ENCODE peak calls at places on chromosomes 13 and 19, in five cellular contexts. A is tibial nerve, J is thoracic aorta, M is BJ, V is esophagus squamous epithelium. B is an unnamed sample.

GRCh38 chr13:53250272-53250875 is 221.8 kb downstream of the OLFM4 start:
- DNase-seq in A (peak; percentile 68), J (no peak), M (peak; percentile 1), V (no peak), B (no peak)

GRCh38 chr13:34967851-34968562 is 25.9 kb downstream of the NBEA start:
- DNase-seq in A (no peak), J (no peak), M (no peak), V (no peak), B (no peak)

GRCh38 chr19:18446145-18446810 is 8.3 kb upstream of the ISYNA1 start:
- DNase-seq in A (no peak), J (no peak), M (no peak), V (no peak), B (no peak)

GRCh38 chr19:4976412-4977298 is 7.7 kb downstream of the KDM4B start:
- DNase-seq in A (peak; percentile 85), J (peak; percentile 59), M (peak; percentile 89), V (peak; percentile 38), B (peak; percentile 52)

GRCh38 chr19:13228561-13228960 is 78.3 kb downstream of the IER2 start:
- DNase-seq in A (no peak), J (no peak), M (no peak), V (no peak), B (no peak)

GRCh38 chr19:3068071-3068470 is 5.8 kb upstream of the TLE5 start:
- DNase-seq in A (no peak), J (no peak), M (no peak), V (no peak), B (no peak)

GRCh38 chr19:16702123-16702522 is 17.5 kb upstream of the NWD1 start:
- DNase-seq in A (peak; percentile 83), J (no peak), M (peak; percentile 17), V (no peak), B (no peak)

GRCh38 chr13:95643814-95644598 is 500 bp downstream of the DZIP1 start:
- DNase-seq in A (no peak), J (no peak), M (no peak), V (no peak), B (no peak)

GRCh38 chr13:44273991-44274810 is 99.4 kb upstream of the SERP2 start:
- DNase-seq in A (no peak), J (no peak), M (no peak), V (no peak), B (no peak)

GRCh38 chr19:294819-295686 is 3.9 kb upstream of the PLPP2 start:
- DNase-seq in A (no peak), J (no peak), M (no peak), V (no peak), B (no peak)

GRCh38 chr13:23674795-23675640 is 104.8 kb downstream of the TNFRSF19 start:
- DNase-seq in A (no peak), J (no peak), M (no peak), V (no peak), B (no peak)

GRCh38 chr13:104532131-104532530 is 1465.9 kb upstream of the SLC10A2 start:
- DNase-seq in A (no peak), J (no peak), M (no peak), V (no peak), B (no peak)

GRCh38 chr13:104530741-104531140 is 1464.5 kb upstream of the SLC10A2 start:
- DNase-seq in A (no peak), J (no peak), M (no peak), V (no peak), B (no peak)

GRCh38 chr13:104534847-104535246 is 1468.6 kb upstream of the SLC10A2 start:
- DNase-seq in A (no peak), J (no peak), M (no peak), V (no peak), B (no peak)
- TF ChIP-seq CTCF in A (no peak), J (no peak), M (no peak), V (no peak), B (no peak)

DNA sequence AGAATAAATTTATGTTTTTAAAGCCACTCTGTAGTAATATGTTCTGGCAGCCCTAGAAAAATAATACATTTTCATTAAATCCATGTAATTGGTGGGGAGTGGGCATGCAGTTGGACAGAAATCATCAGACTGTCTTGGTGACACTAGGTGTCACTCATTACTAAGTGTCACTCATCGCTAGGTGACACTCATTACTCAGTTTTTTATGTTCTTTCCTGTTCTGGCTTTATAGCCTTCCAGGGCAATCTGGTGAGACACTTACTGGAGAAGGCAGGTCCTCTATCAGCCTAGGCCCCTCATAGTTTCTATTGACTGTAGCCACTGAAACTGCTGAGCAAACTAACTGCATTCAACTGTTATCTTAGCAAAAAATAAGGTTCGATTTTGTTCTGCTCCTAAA is 542.1 kb downstream of the SLITRK1 start:
- DNase-seq in A (no peak), J (no peak), M (no peak), V (no peak), B (no peak)
- TF ChIP-seq CTCF in A (no peak), J (no peak), M (no peak), V (no peak), B (no peak)

GRCh38 chr13:26604784-26605183 is 47.3 kb downstream of the WASF3 start:
- DNase-seq in A (peak; percentile 72), J (no peak), M (no peak), V (no peak), B (no peak)

GRCh38 chr13:26600345-26600761 is 42.9 kb downstream of the WASF3 start:
- DNase-seq in A (peak; percentile 41), J (no peak), M (peak; percentile 15), V (no peak), B (no peak)

GRCh38 chr13:26601669-26602068 is 44.2 kb downstream of the WASF3 start:
- DNase-seq in A (no peak), J (no peak), M (no peak), V (no peak), B (no peak)

GRCh38 chr13:26602783-26603182 is 45.3 kb downstream of the WASF3 start:
- DNase-seq in A (no peak), J (no peak), M (no peak), V (no peak), B (no peak)

GRCh38 chr13:26605845-26606244 is 48.4 kb downstream of the WASF3 start:
- DNase-seq in A (no peak), J (no peak), M (no peak), V (no peak), B (no peak)
- TF ChIP-seq CTCF in A (no peak), J (no peak), M (no peak), V (no peak), B (no peak)

DNA sequence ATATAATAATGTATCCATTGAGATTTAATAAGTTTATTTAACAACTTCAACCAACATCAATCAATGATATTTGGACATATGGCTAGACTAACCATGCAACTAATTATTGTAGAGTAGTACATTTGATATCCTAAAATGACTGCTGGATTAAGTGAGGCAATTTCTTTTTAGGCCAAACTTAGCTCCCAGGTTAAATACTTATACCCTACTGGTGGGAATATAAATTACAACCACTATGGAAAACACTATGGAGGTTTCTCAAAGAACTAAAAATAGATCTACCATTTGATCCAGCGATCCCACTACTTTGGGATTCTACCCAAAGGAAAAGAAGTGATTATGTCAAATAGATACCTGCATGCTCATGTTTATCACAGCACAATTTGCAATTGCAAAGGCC is 345.8 kb downstream of the RBM26 start:
- DNase-seq in A (no peak), J (no peak), M (no peak), V (no peak), B (no peak)
- TF ChIP-seq CTCF in A (no peak), J (no peak), M (no peak), V (no peak), B (no peak)

DNA sequence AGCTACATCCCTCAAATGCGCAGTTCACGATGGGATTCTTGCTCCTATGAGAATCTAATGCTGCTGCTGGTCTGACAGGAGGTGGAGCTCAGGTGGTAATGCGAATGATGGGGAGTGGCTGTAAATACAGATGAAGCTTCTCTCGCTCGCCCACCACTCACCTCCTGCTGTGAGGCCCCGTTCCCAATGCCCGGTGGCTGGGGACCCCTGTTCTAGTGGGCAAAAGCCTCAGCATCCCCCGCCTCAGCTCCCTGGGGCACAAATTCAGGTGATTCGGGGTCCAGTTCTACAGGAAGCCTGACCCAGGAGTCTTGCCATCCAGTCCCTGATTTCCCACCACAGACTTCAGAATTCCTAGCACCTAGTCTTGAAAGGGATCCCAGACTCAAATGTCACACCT is 3.7 kb downstream of the RETN start:
- DNase-seq in A (no peak), J (no peak), M (no peak), V (no peak), B (no peak)
- TF ChIP-seq CTCF in A (no peak), J (no peak), M (no peak), V (no peak), B (no peak)

GRCh38 chr13:45473627-45474026 is 8.9 kb downstream of the COG3 start:
- DNase-seq in A (no peak), J (no peak), M (no peak), V (no peak), B (no peak)
- TF ChIP-seq CTCF in A (no peak), J (no peak), M (no peak), V (no peak), B (no peak)

GRCh38 chr19:50794778-50795664 is 4.8 kb downstream of the ACP4 start:
- DNase-seq in A (no peak), J (no peak), M (no peak), V (no peak), B (no peak)
- TF ChIP-seq CTCF in A (no peak), J (no peak), M (peak; percentile 26), V (no peak), B (no peak)

GRCh38 chr13:20144141-20144850 is 16.6 kb downstream of the GJA3 start:
- DNase-seq in A (no peak), J (no peak), M (no peak), V (no peak), B (no peak)

GRCh38 chr13:20142019-20142926 is 18.6 kb downstream of the GJA3 start:
- DNase-seq in A (no peak), J (no peak), M (no peak), V (no peak), B (no peak)

GRCh38 chr13:20142927-20143480 is 17.8 kb downstream of the GJA3 start:
- DNase-seq in A (no peak), J (no peak), M (no peak), V (no peak), B (no peak)

GRCh38 chr13:20140487-20140886 is 20.4 kb downstream of the GJA3 start:
- DNase-seq in A (no peak), J (no peak), M (no peak), V (no peak), B (no peak)

GRCh38 chr13:20141238-20142018 is 19.4 kb downstream of the GJA3 start:
- DNase-seq in A (no peak), J (no peak), M (no peak), V (no peak), B (no peak)
- TF ChIP-seq CTCF in A (no peak), J (no peak), M (no peak), V (no peak), B (no peak)

GRCh38 chr19:39145180-39145953 is 19.8 kb downstream of the PAK4 start:
- DNase-seq in A (no peak), J (no peak), M (no peak), V (no peak), B (no peak)
- TF ChIP-seq CTCF in A (peak; percentile 27), J (peak; percentile 39), M (no peak), V (no peak), B (no peak)

DNA sequence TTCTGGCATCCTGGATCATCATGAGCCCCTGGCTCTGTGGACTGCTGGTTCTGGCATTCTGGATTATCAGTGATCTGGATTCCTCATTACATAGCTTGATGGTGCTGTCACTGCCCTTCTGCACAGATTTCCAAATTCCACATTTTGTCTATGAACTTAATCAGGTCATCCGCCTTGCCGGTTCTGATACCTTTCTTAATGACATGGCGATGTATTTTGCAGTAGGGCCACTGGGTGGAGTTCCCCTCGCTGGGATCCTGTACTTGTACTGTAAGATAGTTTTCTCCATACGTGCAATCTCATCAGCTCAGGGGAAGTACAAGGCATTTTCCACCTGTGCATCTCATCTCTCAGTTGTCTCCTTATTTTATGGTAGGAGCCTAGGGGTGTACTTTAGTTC is 24.4 kb upstream of the OR7C2 start:
- DNase-seq in A (no peak), J (no peak), M (no peak), V (no peak), B (no peak)
- TF ChIP-seq CTCF in A (no peak), J (no peak), M (no peak), V (no peak), B (no peak)